ENCODE peak calls at places on chromosomes 3 and 15, in nine cellular contexts. One of them, this sample, is unnamed. For H3K4me1, the result is how much of the 10 kb centered on the place peaks cover.

GRCh38 chr3:42473083-42473932 is 29.1 kb upstream of the VIPR1 start:
- DNase-seq in IMR-90: peak
- DNase-seq in heart left ventricle: no peak
- DNase-seq in A549: no peak
- DNase-seq in GM23338: no peak
- DNase-seq in psoas muscle: no peak
- DNase-seq in esophagus squamous epithelium: no peak
- DNase-seq in stomach: peak
- DNase-seq in left ventricle myocardium inferior: no peak
- DNase-seq in this sample: no peak

GRCh38 chr3:64161481-64161952 is 63.7 kb downstream of the PRICKLE2 start:
- DNase-seq in IMR-90: no peak
- DNase-seq in heart left ventricle: no peak
- DNase-seq in A549: no peak
- DNase-seq in GM23338: peak
- DNase-seq in psoas muscle: no peak
- DNase-seq in esophagus squamous epithelium: no peak
- DNase-seq in stomach: no peak
- DNase-seq in left ventricle myocardium inferior: no peak
- DNase-seq in this sample: no peak

GRCh38 chr3:125594581-125595011 is 701 bp downstream of the OSBPL11 start:
- DNase-seq in IMR-90: peak
- DNase-seq in heart left ventricle: peak
- DNase-seq in A549: peak
- DNase-seq in GM23338: peak
- DNase-seq in psoas muscle: no peak
- DNase-seq in esophagus squamous epithelium: no peak
- DNase-seq in stomach: no peak
- DNase-seq in left ventricle myocardium inferior: peak
- DNase-seq in this sample: peak

GRCh38 chr3:32440481-32441350 is 49.1 kb downstream of the CMTM7 start:
- DNase-seq in IMR-90: no peak
- DNase-seq in heart left ventricle: no peak
- DNase-seq in A549: no peak
- DNase-seq in GM23338: no peak
- DNase-seq in psoas muscle: no peak
- DNase-seq in esophagus squamous epithelium: no peak
- DNase-seq in stomach: no peak
- DNase-seq in left ventricle myocardium inferior: no peak
- DNase-seq in this sample: no peak

GRCh38 chr15:86213420-86213819 is 133.7 kb downstream of the AGBL1 start:
- DNase-seq in IMR-90: no peak
- DNase-seq in heart left ventricle: no peak
- DNase-seq in A549: no peak
- DNase-seq in GM23338: peak
- DNase-seq in psoas muscle: no peak
- DNase-seq in esophagus squamous epithelium: no peak
- DNase-seq in stomach: no peak
- DNase-seq in left ventricle myocardium inferior: no peak
- DNase-seq in this sample: no peak

GRCh38 chr15:42456539-42456938 is 34.4 kb downstream of the ZNF106 start:
- DNase-seq in IMR-90: no peak
- DNase-seq in heart left ventricle: no peak
- DNase-seq in A549: no peak
- DNase-seq in GM23338: no peak
- DNase-seq in psoas muscle: no peak
- DNase-seq in esophagus squamous epithelium: no peak
- DNase-seq in stomach: no peak
- DNase-seq in left ventricle myocardium inferior: no peak
- DNase-seq in this sample: no peak

GRCh38 chr15:34721802-34722795 is 32.7 kb downstream of the GJD2 start:
- DNase-seq in IMR-90: peak
- DNase-seq in heart left ventricle: peak
- DNase-seq in A549: peak
- DNase-seq in GM23338: peak
- DNase-seq in psoas muscle: peak
- DNase-seq in esophagus squamous epithelium: no peak
- DNase-seq in stomach: no peak
- DNase-seq in left ventricle myocardium inferior: peak
- DNase-seq in this sample: peak

GRCh38 chr15:42021593-42021992 is 751 bp upstream of the PLA2G4E start:
- DNase-seq in IMR-90: no peak
- DNase-seq in heart left ventricle: no peak
- DNase-seq in A549: no peak
- DNase-seq in GM23338: no peak
- DNase-seq in psoas muscle: no peak
- DNase-seq in esophagus squamous epithelium: no peak
- DNase-seq in stomach: no peak
- DNase-seq in left ventricle myocardium inferior: no peak
- DNase-seq in this sample: no peak

GRCh38 chr15:76823903-76824302 is 81.2 kb downstream of the SCAPER start:
- DNase-seq in IMR-90: peak
- DNase-seq in heart left ventricle: no peak
- DNase-seq in A549: no peak
- DNase-seq in GM23338: no peak
- DNase-seq in psoas muscle: no peak
- DNase-seq in esophagus squamous epithelium: no peak
- DNase-seq in stomach: no peak
- DNase-seq in left ventricle myocardium inferior: no peak
- DNase-seq in this sample: no peak

GRCh38 chr3:1272541-1273265 is 179.9 kb downstream of the CNTN6 start:
- DNase-seq in IMR-90: no peak
- DNase-seq in heart left ventricle: no peak
- DNase-seq in A549: no peak
- DNase-seq in GM23338: no peak
- DNase-seq in psoas muscle: no peak
- DNase-seq in esophagus squamous epithelium: no peak
- DNase-seq in stomach: no peak
- DNase-seq in left ventricle myocardium inferior: no peak
- DNase-seq in this sample: no peak

GRCh38 chr15:92315595-92316211 is 78.0 kb upstream of the ST8SIA2 start:
- DNase-seq in IMR-90: no peak
- DNase-seq in heart left ventricle: no peak
- DNase-seq in A549: no peak
- DNase-seq in GM23338: no peak
- DNase-seq in psoas muscle: no peak
- DNase-seq in esophagus squamous epithelium: no peak
- DNase-seq in stomach: no peak
- DNase-seq in left ventricle myocardium inferior: no peak
- DNase-seq in this sample: no peak

GRCh38 chr3:39148116-39149058 is 5.0 kb downstream of the CSRNP1 start:
- DNase-seq in IMR-90: peak
- DNase-seq in heart left ventricle: no peak
- DNase-seq in A549: no peak
- DNase-seq in GM23338: no peak
- DNase-seq in psoas muscle: no peak
- DNase-seq in esophagus squamous epithelium: no peak
- DNase-seq in stomach: no peak
- DNase-seq in left ventricle myocardium inferior: no peak
- DNase-seq in this sample: no peak

GRCh38 chr3:39146611-39147373 is 6.6 kb downstream of the CSRNP1 start:
- DNase-seq in IMR-90: peak
- DNase-seq in heart left ventricle: peak
- DNase-seq in A549: peak
- DNase-seq in GM23338: no peak
- DNase-seq in psoas muscle: peak
- DNase-seq in esophagus squamous epithelium: peak
- DNase-seq in stomach: peak
- DNase-seq in left ventricle myocardium inferior: peak
- DNase-seq in this sample: peak

GRCh38 chr3:39149059-39149455 is 4.3 kb downstream of the CSRNP1 start:
- DNase-seq in IMR-90: no peak
- DNase-seq in heart left ventricle: no peak
- DNase-seq in A549: no peak
- DNase-seq in GM23338: no peak
- DNase-seq in psoas muscle: no peak
- DNase-seq in esophagus squamous epithelium: no peak
- DNase-seq in stomach: no peak
- DNase-seq in left ventricle myocardium inferior: no peak
- DNase-seq in this sample: no peak

GRCh38 chr3:39147374-39147709 is 6.0 kb downstream of the CSRNP1 start:
- DNase-seq in IMR-90: no peak
- DNase-seq in heart left ventricle: no peak
- DNase-seq in A549: no peak
- DNase-seq in GM23338: no peak
- DNase-seq in psoas muscle: no peak
- DNase-seq in esophagus squamous epithelium: no peak
- DNase-seq in stomach: no peak
- DNase-seq in left ventricle myocardium inferior: no peak
- DNase-seq in this sample: no peak

DNA sequence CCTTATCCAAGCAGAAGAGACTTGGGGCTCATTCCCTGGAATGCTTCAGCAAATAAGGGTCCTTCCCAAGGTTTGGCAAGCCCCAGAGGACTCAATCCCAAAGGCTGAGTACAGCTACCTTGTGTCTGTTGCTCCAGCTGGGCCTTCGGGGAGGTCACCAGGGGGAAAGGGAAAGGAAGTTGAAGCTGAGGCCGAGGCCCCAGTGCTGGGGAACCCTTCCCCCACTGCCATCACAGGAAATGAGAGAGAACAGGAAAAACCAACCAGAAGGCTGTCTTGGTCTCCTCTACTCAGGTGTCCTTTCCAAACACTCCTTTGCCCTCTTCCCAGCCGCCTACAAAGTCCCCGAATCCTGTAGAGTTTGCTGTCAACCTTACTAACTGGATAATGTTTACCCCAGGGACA is 5.7 kb downstream of the CSRNP1 start:
- DNase-seq in IMR-90: peak
- DNase-seq in heart left ventricle: peak
- DNase-seq in A549: no peak
- DNase-seq in GM23338: peak
- DNase-seq in psoas muscle: peak
- DNase-seq in esophagus squamous epithelium: no peak
- DNase-seq in stomach: no peak
- DNase-seq in left ventricle myocardium inferior: no peak
- DNase-seq in this sample: no peak
- H3K4me1 ChIP-seq in IMR-90: under half
- H3K4me1 ChIP-seq in heart left ventricle: under half
- H3K4me1 ChIP-seq in A549: half or more
- H3K4me1 ChIP-seq in GM23338: half or more
- H3K4me1 ChIP-seq in psoas muscle: half or more
- H3K4me1 ChIP-seq in esophagus squamous epithelium: half or more
- H3K4me1 ChIP-seq in stomach: half or more
- H3K4me1 ChIP-seq in left ventricle myocardium inferior: half or more
- H3K4me1 ChIP-seq in this sample: half or more

DNA sequence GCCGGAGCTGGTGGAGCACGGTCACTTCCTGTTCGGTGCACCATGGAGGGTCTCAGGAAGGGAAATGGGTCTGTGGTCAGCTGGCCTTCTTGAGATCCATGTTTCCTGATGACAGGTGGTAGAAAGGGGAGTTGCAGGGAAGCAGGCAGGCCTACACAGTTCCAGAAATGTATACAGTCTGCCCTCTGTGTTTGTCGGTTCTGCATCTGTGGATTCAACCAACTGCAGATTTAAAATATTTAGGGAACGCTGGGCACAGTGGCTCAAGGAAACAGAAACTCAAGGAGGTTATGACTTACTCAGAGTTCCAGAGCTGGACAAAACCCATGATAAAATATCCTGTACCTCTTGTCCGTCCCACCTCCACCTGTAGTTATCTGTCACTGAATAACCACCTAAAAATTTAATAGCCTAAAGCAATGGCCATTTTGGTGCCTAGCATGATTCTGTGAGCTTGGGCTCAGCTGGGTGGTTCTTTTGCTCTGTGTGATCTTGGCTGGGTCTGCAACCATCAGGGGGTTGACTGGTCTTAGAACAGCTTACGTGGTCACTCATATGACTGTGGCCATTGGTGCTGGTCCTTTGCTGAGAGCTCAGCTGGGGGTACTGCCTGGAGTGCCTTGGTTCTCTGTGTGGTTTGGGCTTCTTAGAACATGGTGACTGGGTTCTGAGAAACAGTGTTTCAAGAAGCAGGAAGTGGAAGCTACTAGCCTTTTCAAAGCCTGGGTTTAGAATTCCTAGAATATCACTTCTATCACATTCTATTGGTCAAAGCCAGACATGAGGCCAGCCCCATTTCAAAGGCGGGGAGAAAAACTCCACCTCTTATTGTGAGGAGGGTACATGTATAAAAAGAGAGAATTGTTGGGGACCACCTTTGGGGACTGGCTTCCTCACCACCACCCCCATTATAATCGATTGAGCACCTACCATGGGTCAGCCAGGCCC is 239.7 kb upstream of the BHLHE40 start:
- DNase-seq in IMR-90: no peak
- DNase-seq in heart left ventricle: no peak
- DNase-seq in A549: no peak
- DNase-seq in GM23338: no peak
- DNase-seq in psoas muscle: no peak
- DNase-seq in esophagus squamous epithelium: no peak
- DNase-seq in stomach: no peak
- DNase-seq in left ventricle myocardium inferior: no peak
- DNase-seq in this sample: no peak
- H3K4me1 ChIP-seq in IMR-90: under half
- H3K4me1 ChIP-seq in heart left ventricle: under half
- H3K4me1 ChIP-seq in A549: half or more
- H3K4me1 ChIP-seq in GM23338: under half
- H3K4me1 ChIP-seq in psoas muscle: under half
- H3K4me1 ChIP-seq in esophagus squamous epithelium: under half
- H3K4me1 ChIP-seq in stomach: under half
- H3K4me1 ChIP-seq in left ventricle myocardium inferior: half or more
- H3K4me1 ChIP-seq in this sample: under half

DNA sequence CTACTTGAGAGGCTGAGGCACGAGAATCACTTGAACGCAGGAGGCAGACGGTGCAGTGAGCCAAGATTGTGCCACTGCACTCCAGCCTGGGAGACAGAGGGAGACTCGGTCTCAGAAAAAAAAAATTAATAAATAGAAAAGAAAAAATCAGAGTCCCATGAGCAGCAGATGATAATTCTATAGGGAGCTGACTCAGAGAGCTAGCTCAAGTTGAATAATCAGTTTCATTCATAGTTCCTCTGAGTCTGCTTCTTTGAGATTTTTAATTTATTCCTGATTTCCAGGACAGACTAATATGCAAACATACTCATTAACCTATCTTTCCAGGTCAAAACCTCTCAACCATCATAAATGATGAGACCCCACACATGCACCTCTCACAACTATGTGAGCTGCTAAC is 55.0 kb upstream of the PTX3 start:
- DNase-seq in IMR-90: no peak
- DNase-seq in heart left ventricle: no peak
- DNase-seq in A549: no peak
- DNase-seq in GM23338: no peak
- DNase-seq in psoas muscle: no peak
- DNase-seq in esophagus squamous epithelium: no peak
- DNase-seq in stomach: no peak
- DNase-seq in left ventricle myocardium inferior: no peak
- DNase-seq in this sample: no peak
- H3K4me1 ChIP-seq in IMR-90: under half
- H3K4me1 ChIP-seq in heart left ventricle: under half
- H3K4me1 ChIP-seq in A549: under half
- H3K4me1 ChIP-seq in GM23338: under half
- H3K4me1 ChIP-seq in psoas muscle: under half
- H3K4me1 ChIP-seq in esophagus squamous epithelium: under half
- H3K4me1 ChIP-seq in stomach: under half
- H3K4me1 ChIP-seq in left ventricle myocardium inferior: under half
- H3K4me1 ChIP-seq in this sample: under half

DNA sequence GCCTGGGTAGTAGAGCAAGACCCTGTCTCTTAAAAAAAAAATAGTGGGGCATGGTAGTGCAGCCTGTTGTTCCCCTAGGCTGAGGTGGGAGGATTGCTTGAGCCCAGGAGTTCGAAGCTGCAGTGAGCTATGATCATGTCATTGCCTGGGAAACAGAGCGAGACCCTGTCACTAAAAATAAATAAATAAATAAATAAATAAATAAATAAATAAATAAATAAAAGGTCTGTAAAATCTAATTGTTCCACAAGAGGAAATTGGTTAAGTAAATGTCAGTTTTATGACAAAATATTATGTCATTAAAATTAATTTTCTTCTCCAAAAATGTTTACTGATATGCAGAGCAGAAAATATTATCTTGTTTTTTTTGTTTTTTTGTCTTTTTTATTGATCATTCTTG is 5.3 kb downstream of the CRELD1 start:
- DNase-seq in IMR-90: no peak
- DNase-seq in heart left ventricle: no peak
- DNase-seq in A549: no peak
- DNase-seq in GM23338: no peak
- DNase-seq in psoas muscle: no peak
- DNase-seq in esophagus squamous epithelium: no peak
- DNase-seq in stomach: no peak
- DNase-seq in left ventricle myocardium inferior: no peak
- DNase-seq in this sample: no peak
- H3K4me1 ChIP-seq in IMR-90: under half
- H3K4me1 ChIP-seq in heart left ventricle: under half
- H3K4me1 ChIP-seq in A549: under half
- H3K4me1 ChIP-seq in GM23338: under half
- H3K4me1 ChIP-seq in psoas muscle: under half
- H3K4me1 ChIP-seq in esophagus squamous epithelium: under half
- H3K4me1 ChIP-seq in stomach: under half
- H3K4me1 ChIP-seq in left ventricle myocardium inferior: under half
- H3K4me1 ChIP-seq in this sample: under half